ENCODE peak calls at places on chromosomes 1 and 21, in five cellular contexts. One of them, this sample, is unnamed.
A peak's percentile ranks its signal among the peaks of the same experiment; 100 is the strongest.

GRCh38 chr1:21241761-21242581 is 48.3 kb downstream of the ECE1 start:
- DNase-seq in left ventricle myocardium inferior: no peak
- DNase-seq in psoas muscle: no peak
- DNase-seq in SJSA1: no peak
- DNase-seq in RWPE1: no peak
- DNase-seq in this sample: no peak

GRCh38 chr1:230827081-230827681 is 41.1 kb downstream of the C1orf198 start:
- DNase-seq in left ventricle myocardium inferior: no peak
- DNase-seq in psoas muscle: no peak
- DNase-seq in SJSA1: no peak
- DNase-seq in RWPE1: no peak
- DNase-seq in this sample: no peak

GRCh38 chr1:111729271-111729921 is 9.8 kb downstream of the INKA2 start:
- DNase-seq in left ventricle myocardium inferior: peak; percentile 70
- DNase-seq in psoas muscle: peak; percentile 76
- DNase-seq in SJSA1: no peak
- DNase-seq in RWPE1: no peak
- DNase-seq in this sample: no peak

GRCh38 chr1:244212792-244213475 is 161.9 kb downstream of the ZBTB18 start:
- DNase-seq in left ventricle myocardium inferior: no peak
- DNase-seq in psoas muscle: no peak
- DNase-seq in SJSA1: no peak
- DNase-seq in RWPE1: no peak
- DNase-seq in this sample: peak; percentile 44

GRCh38 chr1:40003156-40004093 is 37.1 kb upstream of the CAP1 start:
- DNase-seq in left ventricle myocardium inferior: no peak
- DNase-seq in psoas muscle: no peak
- DNase-seq in SJSA1: no peak
- DNase-seq in RWPE1: no peak
- DNase-seq in this sample: no peak

GRCh38 chr1:50846224-50846839 is 113.7 kb downstream of the FAF1 start:
- DNase-seq in left ventricle myocardium inferior: no peak
- DNase-seq in psoas muscle: no peak
- DNase-seq in SJSA1: no peak
- DNase-seq in RWPE1: no peak
- DNase-seq in this sample: no peak

GRCh38 chr1:56639210-56639609 is 5.9 kb upstream of the PRKAA2 start:
- DNase-seq in left ventricle myocardium inferior: no peak
- DNase-seq in psoas muscle: no peak
- DNase-seq in SJSA1: no peak
- DNase-seq in RWPE1: no peak
- DNase-seq in this sample: no peak

GRCh38 chr1:109248797-109249629 is at the start of gene CELSR2:
- DNase-seq in left ventricle myocardium inferior: peak; percentile 59
- DNase-seq in psoas muscle: peak; percentile 77
- DNase-seq in SJSA1: peak; percentile 46
- DNase-seq in RWPE1: peak; percentile 84
- DNase-seq in this sample: peak; percentile 42

GRCh38 chr21:38930065-38930464 is 124.3 kb downstream of the ETS2 start:
- DNase-seq in left ventricle myocardium inferior: no peak
- DNase-seq in psoas muscle: no peak
- DNase-seq in SJSA1: no peak
- DNase-seq in RWPE1: no peak
- DNase-seq in this sample: no peak

GRCh38 chr21:31752352-31752751 is 20.4 kb upstream of the SCAF4 start:
- DNase-seq in left ventricle myocardium inferior: no peak
- DNase-seq in psoas muscle: no peak
- DNase-seq in SJSA1: no peak
- DNase-seq in RWPE1: peak; percentile 44
- DNase-seq in this sample: no peak

GRCh38 chr1:37630426-37631038 is 4.2 kb downstream of the RSPO1 start:
- DNase-seq in left ventricle myocardium inferior: no peak
- DNase-seq in psoas muscle: no peak
- DNase-seq in SJSA1: no peak
- DNase-seq in RWPE1: no peak
- DNase-seq in this sample: no peak

GRCh38 chr1:37629008-37629407 is 5.7 kb downstream of the RSPO1 start:
- DNase-seq in left ventricle myocardium inferior: no peak
- DNase-seq in psoas muscle: no peak
- DNase-seq in SJSA1: no peak
- DNase-seq in RWPE1: no peak
- DNase-seq in this sample: no peak

GRCh38 chr1:37631039-37631428 is 3.7 kb downstream of the RSPO1 start:
- DNase-seq in left ventricle myocardium inferior: no peak
- DNase-seq in psoas muscle: no peak
- DNase-seq in SJSA1: no peak
- DNase-seq in RWPE1: no peak
- DNase-seq in this sample: no peak

GRCh38 chr1:37629726-37630425 is 4.8 kb downstream of the RSPO1 start:
- DNase-seq in left ventricle myocardium inferior: no peak
- DNase-seq in psoas muscle: no peak
- DNase-seq in SJSA1: no peak
- DNase-seq in RWPE1: no peak
- DNase-seq in this sample: no peak

DNA sequence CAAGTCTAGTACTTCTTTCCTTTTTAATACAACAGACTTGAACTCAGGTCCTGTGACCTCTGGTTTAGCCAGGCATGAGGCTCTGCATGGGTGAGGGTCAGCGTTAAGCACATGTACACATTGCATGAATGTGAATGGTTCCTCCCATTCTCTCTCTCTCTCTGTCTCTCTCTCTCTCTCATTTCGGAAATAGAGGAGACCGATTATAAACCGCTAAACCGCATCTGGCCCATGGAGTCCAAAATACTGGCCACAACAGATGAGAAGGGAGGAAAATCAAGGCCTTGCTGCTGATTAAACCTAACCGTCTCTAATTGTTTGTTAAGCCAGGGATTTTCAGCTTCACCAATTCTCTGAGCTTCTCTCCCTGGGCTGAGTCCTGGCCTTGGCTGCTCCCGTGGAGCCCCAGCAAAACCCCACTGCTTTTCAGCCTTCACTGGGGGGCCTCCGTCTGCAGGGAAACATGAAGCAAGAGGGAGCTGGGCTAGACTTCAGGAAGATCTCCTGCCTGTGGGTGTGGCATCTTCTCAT is 6.6 kb downstream of the RSPO1 start:
- DNase-seq in left ventricle myocardium inferior: no peak
- DNase-seq in psoas muscle: no peak
- DNase-seq in SJSA1: no peak
- DNase-seq in RWPE1: no peak
- DNase-seq in this sample: no peak
- H3K27ac ChIP-seq in left ventricle myocardium inferior: no peak overlapping the region
- H3K27ac ChIP-seq in psoas muscle: no peak overlapping the region
- H3K27ac ChIP-seq in SJSA1: no peak overlapping the region
- H3K27ac ChIP-seq in RWPE1: no peak overlapping the region
- H3K27ac ChIP-seq in this sample: no peak overlapping the region

GRCh38 chr1:3456449-3456963 is 2.0 kb downstream of the ARHGEF16 start:
- DNase-seq in left ventricle myocardium inferior: no peak
- DNase-seq in psoas muscle: peak; percentile 3
- DNase-seq in SJSA1: no peak
- DNase-seq in RWPE1: no peak
- DNase-seq in this sample: no peak

GRCh38 chr1:3453203-3453761 is 1.2 kb upstream of the ARHGEF16 start:
- DNase-seq in left ventricle myocardium inferior: peak; percentile 69
- DNase-seq in psoas muscle: peak; percentile 84
- DNase-seq in SJSA1: peak; percentile 83
- DNase-seq in RWPE1: peak; percentile 89
- DNase-seq in this sample: peak; percentile 39

GRCh38 chr1:3453891-3454810 is at the start of gene ARHGEF16:
- DNase-seq in left ventricle myocardium inferior: peak; percentile 54
- DNase-seq in psoas muscle: peak; percentile 76
- DNase-seq in SJSA1: no peak
- DNase-seq in RWPE1: peak; percentile 81
- DNase-seq in this sample: no peak

GRCh38 chr1:3455630-3456448 is 1.4 kb downstream of the ARHGEF16 start:
- DNase-seq in left ventricle myocardium inferior: no peak
- DNase-seq in psoas muscle: peak; percentile 29
- DNase-seq in SJSA1: no peak
- DNase-seq in RWPE1: no peak
- DNase-seq in this sample: no peak

DNA sequence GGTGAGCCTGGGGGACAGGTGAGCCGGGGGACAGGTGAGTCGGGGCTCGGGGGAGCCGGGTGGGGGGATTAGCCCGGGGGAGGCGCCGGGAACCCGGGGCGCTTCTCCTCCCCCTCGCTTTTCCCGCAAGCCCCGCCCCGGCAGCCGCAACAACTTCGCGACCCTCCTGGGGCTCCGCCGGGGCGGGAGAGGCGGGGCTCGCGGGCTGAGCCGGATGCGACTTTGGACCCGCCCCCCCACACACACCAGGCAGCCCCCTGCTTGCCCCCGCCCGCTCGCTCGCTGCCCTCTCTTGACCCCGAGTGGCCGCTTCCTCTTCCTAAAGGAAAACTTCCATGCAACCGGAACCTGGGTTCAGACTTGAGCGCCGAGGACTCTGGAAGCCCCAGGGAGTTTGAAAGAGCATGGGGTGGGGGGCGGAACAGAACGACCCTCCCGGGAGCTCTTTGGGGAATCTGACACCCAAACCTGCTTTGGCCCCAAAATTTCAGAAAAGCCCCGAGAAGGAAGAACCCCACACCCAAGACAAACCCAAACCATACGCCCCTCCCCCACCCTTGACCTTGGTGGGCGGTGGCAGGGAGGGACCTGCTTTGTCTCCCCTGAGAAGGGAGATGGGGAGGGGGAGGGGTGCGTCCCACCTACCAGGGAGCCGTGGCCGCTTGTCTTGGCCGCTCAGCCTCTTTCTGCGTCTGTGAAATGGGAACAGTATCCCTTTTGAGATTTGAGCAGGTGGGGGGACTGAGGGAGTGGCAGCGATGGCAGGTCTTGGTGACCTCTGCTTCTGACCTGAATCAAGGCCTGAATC is 550 bp downstream of the ARHGEF16 start:
- DNase-seq in left ventricle myocardium inferior: peak; percentile 46
- DNase-seq in psoas muscle: peak; percentile 62
- DNase-seq in SJSA1: no peak
- DNase-seq in RWPE1: peak; percentile 41
- DNase-seq in this sample: no peak
- H3K27ac ChIP-seq in left ventricle myocardium inferior: peak overlapping the region; percentile 68
- H3K27ac ChIP-seq in psoas muscle: no peak overlapping the region
- H3K27ac ChIP-seq in SJSA1: no peak overlapping the region
- H3K27ac ChIP-seq in RWPE1: peak overlapping the region; percentile 76
- H3K27ac ChIP-seq in this sample: no peak overlapping the region

GRCh38 chr1:232473319-232473718 is 156.6 kb downstream of the SIPA1L2 start:
- DNase-seq in left ventricle myocardium inferior: no peak
- DNase-seq in psoas muscle: no peak
- DNase-seq in SJSA1: no peak
- DNase-seq in RWPE1: no peak
- DNase-seq in this sample: no peak
- H3K27ac ChIP-seq in left ventricle myocardium inferior: no peak overlapping the region
- H3K27ac ChIP-seq in psoas muscle: no peak overlapping the region
- H3K27ac ChIP-seq in SJSA1: peak overlapping the region; percentile 82
- H3K27ac ChIP-seq in RWPE1: no peak overlapping the region
- H3K27ac ChIP-seq in this sample: no peak overlapping the region

DNA sequence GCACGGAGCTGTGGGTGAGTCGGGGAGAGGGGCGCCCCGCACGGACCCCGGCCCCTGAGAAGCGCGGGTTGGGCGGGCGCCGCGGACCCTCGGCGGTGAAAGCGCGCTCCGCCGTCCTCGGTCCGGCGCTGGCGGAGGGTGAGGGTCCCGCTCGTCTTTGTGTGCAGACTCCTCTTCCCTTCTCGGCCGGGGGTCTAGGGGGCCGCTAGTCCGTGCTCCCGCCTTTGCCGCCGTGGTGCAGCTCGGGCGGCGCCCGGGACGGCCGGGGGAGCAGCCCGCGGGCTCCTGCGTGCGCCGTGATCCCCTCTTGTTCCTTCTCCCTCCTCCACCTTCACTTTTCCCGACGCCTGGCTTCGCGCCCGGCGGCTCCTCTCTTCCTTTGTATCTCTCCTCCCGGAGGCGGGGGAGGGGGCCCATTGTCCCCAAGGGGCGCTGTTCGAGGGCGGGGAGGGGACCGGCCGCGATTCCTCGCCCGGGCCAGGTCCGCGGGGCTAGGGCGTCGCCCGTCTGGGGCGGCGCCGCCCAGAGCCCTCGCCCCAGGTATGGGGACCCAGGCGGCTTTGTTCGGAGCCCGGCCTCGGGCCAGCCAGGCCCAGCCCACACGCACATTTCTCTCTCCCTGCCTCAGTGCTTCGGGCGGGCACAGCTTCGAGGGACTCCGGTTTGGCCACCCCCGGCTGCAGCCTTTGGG is 519 bp downstream of the FNBP1L start:
- DNase-seq in left ventricle myocardium inferior: peak; percentile 76
- DNase-seq in psoas muscle: peak; percentile 72
- DNase-seq in SJSA1: peak; percentile 67
- DNase-seq in RWPE1: peak; percentile 52
- DNase-seq in this sample: no peak
- H3K27ac ChIP-seq in left ventricle myocardium inferior: peak overlapping the region; percentile 89
- H3K27ac ChIP-seq in psoas muscle: peak overlapping the region; percentile 87
- H3K27ac ChIP-seq in SJSA1: no peak overlapping the region
- H3K27ac ChIP-seq in RWPE1: peak overlapping the region; percentile 91
- H3K27ac ChIP-seq in this sample: peak overlapping the region; percentile 82

GRCh38 chr1:181135815-181136737 is 47.6 kb downstream of the IER5 start:
- DNase-seq in left ventricle myocardium inferior: no peak
- DNase-seq in psoas muscle: no peak
- DNase-seq in SJSA1: peak; percentile 89
- DNase-seq in RWPE1: peak; percentile 90
- DNase-seq in this sample: no peak

GRCh38 chr1:181133441-181133951 is 45.0 kb downstream of the IER5 start:
- DNase-seq in left ventricle myocardium inferior: no peak
- DNase-seq in psoas muscle: no peak
- DNase-seq in SJSA1: no peak
- DNase-seq in RWPE1: no peak
- DNase-seq in this sample: no peak

GRCh38 chr1:181135462-181135781 is 46.9 kb downstream of the IER5 start:
- DNase-seq in left ventricle myocardium inferior: no peak
- DNase-seq in psoas muscle: no peak
- DNase-seq in SJSA1: peak; percentile 70
- DNase-seq in RWPE1: no peak
- DNase-seq in this sample: no peak

GRCh38 chr1:181134543-181135461 is 46.3 kb downstream of the IER5 start:
- DNase-seq in left ventricle myocardium inferior: no peak
- DNase-seq in psoas muscle: no peak
- DNase-seq in SJSA1: peak; percentile 74
- DNase-seq in RWPE1: peak; percentile 93
- DNase-seq in this sample: no peak

GRCh38 chr1:181133969-181134418 is 45.5 kb downstream of the IER5 start:
- DNase-seq in left ventricle myocardium inferior: no peak
- DNase-seq in psoas muscle: no peak
- DNase-seq in SJSA1: no peak
- DNase-seq in RWPE1: no peak
- DNase-seq in this sample: no peak
- H3K27ac ChIP-seq in left ventricle myocardium inferior: no peak overlapping the region
- H3K27ac ChIP-seq in psoas muscle: no peak overlapping the region
- H3K27ac ChIP-seq in SJSA1: peak overlapping the region; percentile 90
- H3K27ac ChIP-seq in RWPE1: peak overlapping the region; percentile 86
- H3K27ac ChIP-seq in this sample: no peak overlapping the region

GRCh38 chr1:3910769-3911520 is 10.9 kb upstream of the C1orf174 start:
- DNase-seq in left ventricle myocardium inferior: peak; percentile 54
- DNase-seq in psoas muscle: peak; percentile 82
- DNase-seq in SJSA1: peak; percentile 69
- DNase-seq in RWPE1: peak; percentile 80
- DNase-seq in this sample: no peak
- H3K27ac ChIP-seq in left ventricle myocardium inferior: no peak overlapping the region
- H3K27ac ChIP-seq in psoas muscle: no peak overlapping the region
- H3K27ac ChIP-seq in SJSA1: no peak overlapping the region
- H3K27ac ChIP-seq in RWPE1: no peak overlapping the region
- H3K27ac ChIP-seq in this sample: no peak overlapping the region

GRCh38 chr21:28421716-28422480 is 570.8 kb downstream of the LTN1 start:
- DNase-seq in left ventricle myocardium inferior: no peak
- DNase-seq in psoas muscle: no peak
- DNase-seq in SJSA1: no peak
- DNase-seq in RWPE1: peak; percentile 15
- DNase-seq in this sample: no peak
- H3K27ac ChIP-seq in left ventricle myocardium inferior: no peak overlapping the region
- H3K27ac ChIP-seq in psoas muscle: no peak overlapping the region
- H3K27ac ChIP-seq in SJSA1: no peak overlapping the region
- H3K27ac ChIP-seq in RWPE1: no peak overlapping the region
- H3K27ac ChIP-seq in this sample: no peak overlapping the region

This sample was measured in caudate nucleus.